ENCODE peak calls at places on chromosome 10, in eight cellular contexts. Z is PC-9, K is HCT116, I is nephron progenitor cell, M is HFFc6, S is WERI-Rb-1, G is transverse colon, V is heart left ventricle. O is an unnamed sample.
A peak's percentile ranks its signal among the peaks of the same experiment; 100 is the strongest.

GRCh38 chr10:48480397-48481374 is 124.2 kb downstream of the ARHGAP22 start:
- DNase-seq in Z (no peak), K (no peak), I (no peak), M (no peak), S (no peak), G (no peak), V (peak; percentile 46), O (no peak)

GRCh38 chr10:11212285-11212684 is 194.6 kb downstream of the CELF2 start:
- DNase-seq in Z (no peak), K (no peak), I (no peak), M (no peak), S (no peak), G (no peak), V (no peak), O (no peak)

GRCh38 chr10:4607681-4608080 is 218.3 kb upstream of the AKR1E2 start:
- DNase-seq in Z (no peak), K (no peak), I (no peak), M (no peak), S (no peak), G (no peak), V (no peak), O (no peak)

GRCh38 chr10:6009159-6009558 is 31.8 kb upstream of the IL15RA start:
- DNase-seq in Z (no peak), K (no peak), I (no peak), M (no peak), S (no peak), G (no peak), V (no peak), O (no peak)

GRCh38 chr10:110764378-110764777 is 107.3 kb upstream of the PDCD4 start:
- DNase-seq in Z (no peak), K (no peak), I (no peak), M (no peak), S (no peak), G (no peak), V (peak; percentile 81), O (no peak)

GRCh38 chr10:1368772-1369171 is 312.6 kb downstream of the WDR37 start:
- DNase-seq in Z (peak; percentile 3), K (peak; percentile 45), I (peak; percentile 70), M (no peak), S (peak; percentile 15), G (peak; percentile 31), V (no peak), O (no peak)

GRCh38 chr10:105024184-105024583 is 383.1 kb downstream of the SORCS3 start:
- DNase-seq in Z (no peak), K (no peak), I (no peak), M (no peak), S (no peak), G (no peak), V (no peak), O (no peak)

GRCh38 chr10:100359030-100359432 is 12.0 kb downstream of the SCD start:
- DNase-seq in Z (no peak), K (no peak), I (no peak), M (no peak), S (no peak), G (no peak), V (no peak), O (no peak)

GRCh38 chr10:97842658-97843295 is 6.9 kb upstream of the GOLGA7B start:
- DNase-seq in Z (no peak), K (no peak), I (no peak), M (no peak), S (no peak), G (no peak), V (no peak), O (no peak)

GRCh38 chr10:113665806-113666354 is 2.0 kb upstream of the NRAP start:
- DNase-seq in Z (peak; percentile 59), K (no peak), I (no peak), M (peak; percentile 94), S (no peak), G (no peak), V (no peak), O (no peak)

GRCh38 chr10:113661332-113661731 is 2.5 kb downstream of the NRAP start:
- DNase-seq in Z (no peak), K (no peak), I (no peak), M (no peak), S (no peak), G (no peak), V (no peak), O (no peak)

GRCh38 chr10:113665352-113665751 is 1.5 kb upstream of the NRAP start:
- DNase-seq in Z (no peak), K (no peak), I (no peak), M (no peak), S (no peak), G (no peak), V (no peak), O (no peak)

GRCh38 chr10:113663908-113664307 is at the start of gene NRAP:
- DNase-seq in Z (no peak), K (no peak), I (no peak), M (no peak), S (no peak), G (no peak), V (peak; percentile 52), O (no peak)

GRCh38 chr10:113663142-113663541 is 699 bp downstream of the NRAP start:
- DNase-seq in Z (no peak), K (no peak), I (no peak), M (no peak), S (no peak), G (no peak), V (no peak), O (no peak)
- TF ChIP-seq CTCF in Z (no peak), K (no peak), I (no peak), M (no peak), S (no peak), G (no peak), V (no peak), O (no peak)

GRCh38 chr10:90718185-90718584 is 139.7 kb downstream of the HTR7 start:
- DNase-seq in Z (no peak), K (no peak), I (no peak), M (no peak), S (peak; percentile 10), G (no peak), V (no peak), O (no peak)
- TF ChIP-seq CTCF in Z (no peak), K (peak; percentile 9), I (no peak), M (no peak), S (peak; percentile 32), G (no peak), V (no peak), O (no peak)

DNA sequence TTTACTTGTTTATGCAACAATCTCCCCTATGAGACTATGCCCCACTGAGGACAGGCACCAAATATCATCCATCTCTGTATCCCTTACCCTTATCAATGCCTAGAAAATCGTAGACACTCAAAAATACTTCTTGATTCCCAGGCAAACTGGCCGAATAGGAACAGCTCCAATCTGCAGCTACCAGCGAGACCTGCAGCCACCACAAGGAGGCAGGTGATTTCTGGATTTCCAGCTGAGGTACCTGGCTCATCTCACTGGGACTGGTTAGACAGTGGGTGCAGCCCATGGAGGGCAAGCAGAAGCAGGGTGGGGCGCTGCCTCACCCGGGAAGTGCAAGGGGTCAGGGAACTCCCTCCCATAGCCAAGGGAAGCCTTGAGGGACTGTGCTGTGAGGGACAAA is 10.8 kb upstream of the PPP1R3C start:
- DNase-seq in Z (peak; percentile 20), K (no peak), I (peak; percentile 6), M (no peak), S (peak; percentile 40), G (no peak), V (no peak), O (no peak)
- TF ChIP-seq CTCF in Z (peak; percentile 34), K (peak; percentile 50), I (peak; percentile 27), M (peak; percentile 70), S (peak; percentile 52), G (no peak), V (no peak), O (no peak)

DNA sequence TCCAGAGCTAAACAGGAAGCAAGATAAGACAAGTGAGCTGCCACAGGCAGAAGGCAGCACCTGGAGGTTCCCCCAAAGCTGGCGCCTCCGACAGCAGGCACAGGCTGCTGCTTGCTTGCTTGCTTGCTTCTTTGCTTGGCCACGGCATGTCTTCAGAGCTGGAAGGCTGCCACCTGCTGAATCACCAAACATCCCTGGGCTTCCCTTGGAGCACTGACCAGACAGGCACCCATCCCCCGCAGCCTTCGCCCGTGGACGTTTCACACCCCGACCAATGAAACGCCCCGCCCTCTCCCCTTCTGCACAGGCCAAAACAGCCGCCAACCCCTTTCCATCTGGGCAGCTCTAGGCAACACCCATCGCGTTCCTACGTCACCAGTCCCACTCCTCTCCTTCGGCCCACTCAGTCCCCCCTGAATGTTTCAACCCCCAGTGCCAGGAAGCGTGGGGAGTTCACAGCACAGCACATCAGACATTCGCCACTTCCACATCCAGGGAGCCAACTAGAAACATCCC is 1.7 kb downstream of the SGMS1 start:
- DNase-seq in Z (peak; percentile 89), K (peak; percentile 75), I (peak; percentile 74), M (peak; percentile 92), S (peak; percentile 67), G (peak; percentile 95), V (peak; percentile 98), O (peak; percentile 51)
- TF ChIP-seq CTCF in Z (peak; percentile 32), K (no peak), I (no peak), M (peak; percentile 31), S (peak; percentile 33), G (no peak), V (no peak), O (no peak)

GRCh38 chr10:79142522-79143309 is 74.0 kb downstream of the ZMIZ1 start:
- DNase-seq in Z (no peak), K (no peak), I (no peak), M (no peak), S (peak; percentile 61), G (no peak), V (no peak), O (no peak)
- TF ChIP-seq CTCF in Z (no peak), K (peak; percentile 11), I (no peak), M (peak; percentile 40), S (peak; percentile 63), G (no peak), V (no peak), O (no peak)

DNA sequence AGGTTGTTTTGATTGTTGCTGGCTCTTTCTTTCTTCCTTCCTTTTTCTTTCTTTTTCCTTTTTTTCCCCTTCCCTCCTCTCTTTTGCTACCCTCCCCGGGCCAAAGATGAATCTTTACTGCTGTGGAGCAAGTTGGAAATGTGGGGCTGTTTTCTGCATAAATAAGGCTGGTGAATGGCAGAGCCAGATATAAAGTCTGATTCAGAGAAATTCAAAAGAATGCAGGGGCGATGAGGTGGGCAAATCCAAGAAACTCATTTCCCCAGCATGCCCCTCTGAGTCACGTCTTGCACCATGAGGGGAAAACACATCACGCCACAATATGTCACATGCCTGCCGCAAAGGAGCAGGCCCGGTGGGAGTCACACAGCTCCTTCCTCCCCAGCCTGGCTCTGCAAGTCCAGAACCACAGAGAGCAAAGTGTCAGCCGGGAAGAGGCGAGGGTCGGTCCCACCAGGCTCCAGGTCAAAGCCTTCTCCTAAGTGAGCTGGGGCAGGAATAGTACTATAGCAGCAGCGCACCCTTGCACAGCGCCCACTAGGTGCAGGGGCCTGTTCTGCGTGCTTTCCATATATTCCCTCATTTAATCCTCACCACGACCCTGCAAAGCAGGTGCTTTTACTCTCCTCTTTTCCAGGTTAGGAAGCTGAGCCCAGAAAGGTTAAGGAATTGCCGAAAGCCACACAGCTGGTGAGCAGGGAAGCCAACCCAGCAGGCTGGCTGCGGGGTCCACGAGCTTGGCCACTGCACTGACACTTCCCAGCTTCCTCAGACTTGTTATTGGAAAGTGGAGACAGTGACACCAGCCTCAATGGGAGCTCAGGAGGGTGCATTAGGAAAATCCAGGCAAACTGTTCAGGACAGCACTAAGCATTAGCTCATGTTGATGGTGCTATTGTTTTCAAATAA is 94.1 kb upstream of the ZMIZ1 start:
- DNase-seq in Z (peak; percentile 59), K (peak; percentile 47), I (peak; percentile 44), M (peak; percentile 86), S (peak; percentile 78), G (peak; percentile 57), V (peak; percentile 66), O (no peak)
- TF ChIP-seq CTCF in Z (peak; percentile 89), K (peak; percentile 88), I (peak; percentile 63), M (peak; percentile 82), S (peak; percentile 96), G (peak; percentile 53), V (peak; percentile 35), O (no peak)

O was measured in activated B cell treated with CpG ODN at 0.5 μM for 24 hours.